ENCODE peak calls at places on chromosome 4, in eight cellular contexts. S is mesendoderm; J is fibroblast of lung; I is CD4-positive, CD25-positive, alpha-beta regulatory T cell; A is A549; N is heart left ventricle; F is substantia nigra; B is lower lobe of right lung. G is an unnamed sample.
A peak's percentile ranks its signal among the peaks of the same experiment; 100 is the strongest.

GRCh38 chr4:22508376-22508775 is 7.5 kb downstream of the ADGRA3 start:
- DNase-seq in S (peak; percentile 43), J (peak; percentile 77), I (no peak), A (no peak), N (no peak), F (no peak), B (no peak), G (no peak)

GRCh38 chr4:133624744-133625143 is 475.6 kb downstream of the PCDH10 start:
- DNase-seq in S (peak; percentile 33), J (no peak), I (no peak), A (peak; percentile 1), N (no peak), F (no peak), B (no peak), G (no peak)

GRCh38 chr4:118917582-118917981 is 28.9 kb downstream of the SYNPO2 start:
- DNase-seq in S (no peak), J (no peak), I (no peak), A (no peak), N (no peak), F (no peak), B (no peak), G (no peak)

GRCh38 chr4:3793545-3793944 is 27.4 kb downstream of the ADRA2C start:
- DNase-seq in S (no peak), J (no peak), I (no peak), A (no peak), N (no peak), F (no peak), B (peak; percentile 26), G (no peak)

GRCh38 chr4:110122201-110122600 is 76.2 kb downstream of the ELOVL6 start:
- DNase-seq in S (no peak), J (no peak), I (no peak), A (no peak), N (no peak), F (no peak), B (no peak), G (no peak)

GRCh38 chr4:78644744-78645330 is 93.3 kb downstream of the ANXA3 start:
- DNase-seq in S (peak; percentile 79), J (peak; percentile 84), I (peak; percentile 69), A (peak; percentile 68), N (peak; percentile 71), F (peak; percentile 31), B (no peak), G (peak; percentile 43)

GRCh38 chr4:109432676-109433075 is 939 bp upstream of the SEC24B start:
- DNase-seq in S (peak; percentile 64), J (peak; percentile 65), I (peak; percentile 29), A (no peak), N (no peak), F (no peak), B (no peak), G (no peak)

GRCh38 chr4:173418636-173419035 is 19.7 kb upstream of the SCRG1 start:
- DNase-seq in S (no peak), J (no peak), I (no peak), A (no peak), N (no peak), F (no peak), B (no peak), G (no peak)

GRCh38 chr4:165294907-165295306 is 32.6 kb upstream of the MSMO1 start:
- DNase-seq in S (no peak), J (no peak), I (peak; percentile 54), A (no peak), N (no peak), F (no peak), B (no peak), G (peak; percentile 23)

GRCh38 chr4:17335371-17335770 is 176.5 kb downstream of the QDPR start:
- DNase-seq in S (no peak), J (no peak), I (no peak), A (no peak), N (no peak), F (no peak), B (no peak), G (no peak)

GRCh38 chr4:155643087-155643486 is 23.6 kb upstream of the GUCY1A1 start:
- DNase-seq in S (no peak), J (no peak), I (no peak), A (no peak), N (no peak), F (no peak), B (no peak), G (no peak)

GRCh38 chr4:7785017-7785416 is 154.6 kb downstream of the AFAP1 start:
- DNase-seq in S (no peak), J (no peak), I (peak; percentile 44), A (no peak), N (no peak), F (no peak), B (no peak), G (no peak)

GRCh38 chr4:177442623-177443155 is 452 bp upstream of the AGA start:
- DNase-seq in S (no peak), J (no peak), I (peak; percentile 70), A (no peak), N (no peak), F (no peak), B (no peak), G (no peak)

GRCh38 chr4:186770446-186771175 is 47.0 kb upstream of the FAT1 start:
- DNase-seq in S (no peak), J (peak; percentile 70), I (no peak), A (no peak), N (no peak), F (no peak), B (no peak), G (no peak)

GRCh38 chr4:15702941-15703403 is at the start of gene BST1:
- DNase-seq in S (no peak), J (peak; percentile 52), I (peak; percentile 44), A (peak; percentile 25), N (peak; percentile 71), F (peak; percentile 31), B (peak; percentile 89), G (peak; percentile 59)

GRCh38 chr4:138034871-138035270 is 207.3 kb downstream of the SLC7A11 start:
- DNase-seq in S (no peak), J (peak; percentile 48), I (no peak), A (no peak), N (no peak), F (no peak), B (no peak), G (no peak)

GRCh38 chr4:169823685-169824084 is 65.9 kb upstream of the HPF1 start:
- DNase-seq in S (peak; percentile 87), J (peak; percentile 54), I (peak; percentile 38), A (no peak), N (peak; percentile 31), F (no peak), B (no peak), G (no peak)

GRCh38 chr4:121071640-121072037 is 696 bp downstream of the NDNF start:
- DNase-seq in S (no peak), J (no peak), I (no peak), A (no peak), N (no peak), F (no peak), B (no peak), G (no peak)

GRCh38 chr4:89469930-89470375 is 162.4 kb upstream of the GPRIN3 start:
- DNase-seq in S (no peak), J (peak; percentile 97), I (peak; percentile 81), A (no peak), N (no peak), F (no peak), B (no peak), G (no peak)

GRCh38 chr4:127209580-127210095 is 423.1 kb upstream of the INTU start:
- DNase-seq in S (peak; percentile 81), J (no peak), I (no peak), A (no peak), N (no peak), F (no peak), B (no peak), G (no peak)

GRCh38 chr4:53767503-53767902 is 176.2 kb upstream of the LNX1 start:
- DNase-seq in S (no peak), J (peak; percentile 75), I (no peak), A (no peak), N (no peak), F (no peak), B (no peak), G (no peak)

GRCh38 chr4:128879283-128879682 is 69.8 kb downstream of the JADE1 start:
- DNase-seq in S (no peak), J (no peak), I (no peak), A (no peak), N (no peak), F (no peak), B (no peak), G (no peak)

GRCh38 chr4:128879971-128880370 is 70.5 kb downstream of the JADE1 start:
- DNase-seq in S (no peak), J (no peak), I (no peak), A (no peak), N (no peak), F (no peak), B (no peak), G (no peak)

GRCh38 chr4:128877934-128878333 is 68.4 kb downstream of the JADE1 start:
- DNase-seq in S (no peak), J (no peak), I (no peak), A (no peak), N (no peak), F (no peak), B (no peak), G (no peak)

GRCh38 chr4:128871948-128872347 is 62.4 kb downstream of the JADE1 start:
- DNase-seq in S (no peak), J (peak; percentile 92), I (no peak), A (peak; percentile 10), N (no peak), F (no peak), B (no peak), G (no peak)

DNA sequence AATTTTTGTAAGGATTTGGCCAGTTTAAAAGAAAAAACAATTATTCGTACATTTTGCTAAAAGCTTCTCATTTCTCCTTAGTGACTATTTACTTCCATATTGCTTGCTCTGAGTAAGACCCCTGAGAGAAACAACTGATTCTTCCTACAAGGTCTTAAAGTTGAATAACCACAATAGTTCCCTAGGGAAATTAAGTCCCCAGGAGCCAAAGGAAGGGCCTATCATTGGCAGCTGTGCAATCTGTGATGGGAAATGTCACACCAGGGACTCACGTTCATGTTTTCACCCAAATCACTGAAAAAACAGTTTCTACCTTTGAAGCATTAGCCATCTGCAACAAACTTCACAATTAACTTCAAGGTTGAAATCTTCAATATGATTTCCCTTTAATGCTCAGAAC is 66.7 kb downstream of the JADE1 start:
- DNase-seq in S (no peak), J (no peak), I (no peak), A (no peak), N (no peak), F (no peak), B (no peak), G (no peak)
- H3K27ac ChIP-seq in S (no peak overlapping the region), J (no peak overlapping the region), I (no peak overlapping the region), A (no peak overlapping the region), N (no peak overlapping the region), F (no peak overlapping the region), B (no peak overlapping the region), G (no peak overlapping the region)

GRCh38 chr4:23888421-23889319 is 1.2 kb downstream of the PPARGC1A start:
- DNase-seq in S (no peak), J (peak; percentile 69), I (no peak), A (no peak), N (no peak), F (no peak), B (no peak), G (no peak)
- H3K27ac ChIP-seq in S (no peak overlapping the region), J (peak overlapping the region; percentile 10), I (no peak overlapping the region), A (no peak overlapping the region), N (peak overlapping the region; percentile 82), F (peak overlapping the region; percentile 16), B (peak overlapping the region; percentile 66), G (no peak overlapping the region)

GRCh38 chr4:52369649-52370048 is 289.5 kb downstream of the USP46 start:
- DNase-seq in S (peak; percentile 17), J (no peak), I (no peak), A (no peak), N (no peak), F (no peak), B (no peak), G (no peak)
- H3K27ac ChIP-seq in S (no peak overlapping the region), J (no peak overlapping the region), I (no peak overlapping the region), A (no peak overlapping the region), N (no peak overlapping the region), F (no peak overlapping the region), B (no peak overlapping the region), G (no peak overlapping the region)

GRCh38 chr4:123987408-123987807 is 590.8 kb downstream of the SPRY1 start:
- DNase-seq in S (no peak), J (no peak), I (no peak), A (no peak), N (no peak), F (no peak), B (no peak), G (no peak)
- H3K27ac ChIP-seq in S (no peak overlapping the region), J (peak overlapping the region; percentile 44), I (no peak overlapping the region), A (no peak overlapping the region), N (peak overlapping the region; percentile 62), F (no peak overlapping the region), B (peak overlapping the region; percentile 25), G (no peak overlapping the region)

G was measured in CD4-positive, alpha-beta T cell.